ENCODE peak calls at places on chromosomes 16 and 17, in six cellular contexts. V is HEK293T; T is HT-29; O is activated effector memory CD4-positive, alpha-beta T cell treated with anti-CD3 and anti-CD28 coated beads, Interleukin-2, amount 50 U/mL, for 16 hours; C is uterus; N is mucosa of descending colon. Y is an unnamed sample.

GRCh38 chr16:75537795-75538194 is 1.9 kb upstream of the CHST5 start:
- DNase-seq in V (no peak), T (no peak), O (no peak), C (no peak), N (no peak), Y (no peak)

GRCh38 chr17:13981881-13982280 is 87.4 kb upstream of the COX10 start:
- DNase-seq in V (no peak), T (no peak), O (no peak), C (no peak), N (no peak), Y (no peak)

GRCh38 chr17:49861150-49861884 is 13.4 kb upstream of the TAC4 start:
- DNase-seq in V (peak), T (peak), O (peak), C (no peak), N (peak), Y (no peak)

GRCh38 chr16:68265078-68265925 is 976 bp downstream of the SLC7A6 start:
- DNase-seq in V (peak), T (peak), O (peak), C (peak), N (peak), Y (no peak)

GRCh38 chr16:79628501-79628975 is 28.0 kb upstream of the MAF start:
- DNase-seq in V (no peak), T (no peak), O (peak), C (no peak), N (no peak), Y (no peak)

GRCh38 chr17:4852504-4853075 is 19.4 kb downstream of the MINK1 start:
- DNase-seq in V (no peak), T (no peak), O (no peak), C (no peak), N (peak), Y (peak)

GRCh38 chr17:35889241-35889640 is 9.1 kb upstream of the CCL5 start:
- DNase-seq in V (no peak), T (no peak), O (no peak), C (no peak), N (no peak), Y (no peak)

GRCh38 chr16:55842369-55843104 is 9.6 kb upstream of the CES1 start:
- DNase-seq in V (peak), T (peak), O (no peak), C (no peak), N (peak), Y (peak)

GRCh38 chr16:67897231-67897630 is 4.2 kb downstream of the PSKH1 start:
- DNase-seq in V (no peak), T (no peak), O (no peak), C (no peak), N (no peak), Y (no peak)